ENCODE peak calls at places on chromosomes 12 and 14, in seven cellular contexts. X is PC-3, K is left lung, C is progenitor cell of endocrine pancreas, S is cardiac fibroblast, M is astrocyte of the spinal cord, A is kidney epithelial cell. E is an unnamed sample.

GRCh38 chr14:93150227-93151206 is 34.2 kb downstream of the MOAP1 start:
- DNase-seq in A (no peak), K (peak), X (peak), C (no peak), M (no peak), S (peak), E (no peak)

GRCh38 chr14:35643513-35643912 is 109.5 kb downstream of the INSM2 start:
- DNase-seq in A (no peak), M (no peak), X (no peak), K (no peak), S (no peak), C (no peak), E (no peak)

GRCh38 chr12:117680311-117680710 is 288.5 kb downstream of the KSR2 start:
- DNase-seq in C (no peak), X (peak), K (no peak), S (no peak), A (peak), M (peak), E (no peak)

GRCh38 chr12:47360771-47361388 is 281.1 kb upstream of the AMIGO2 start:
- DNase-seq in A (no peak), C (no peak), X (no peak), M (no peak), K (no peak), S (peak), E (no peak)

GRCh38 chr14:36659010-36659821 is 2.4 kb upstream of the PAX9 start:
- DNase-seq in M (no peak), C (no peak), K (no peak), X (peak), S (no peak), A (no peak), E (no peak)

GRCh38 chr12:81294325-81295190 is 216.7 kb downstream of the ACSS3 start:
- DNase-seq in X (peak), S (peak), M (no peak), K (no peak), A (no peak), C (no peak), E (no peak)

GRCh38 chr14:103624860-103625259 is 4.2 kb upstream of the KLC1 start:
- DNase-seq in A (peak), K (peak), C (no peak), X (peak), S (peak), M (peak), E (no peak)

GRCh38 chr12:83886479-83886878 is 1026.1 kb downstream of the SLC6A15 start:
- DNase-seq in X (no peak), S (no peak), C (no peak), A (no peak), M (no peak), K (no peak), E (no peak)

GRCh38 chr12:67522222-67522621 is 126.3 kb upstream of the DYRK2 start:
- DNase-seq in A (no peak), K (no peak), C (no peak), X (no peak), S (no peak), M (no peak), E (no peak)

GRCh38 chr12:89593873-89594272 is 68.0 kb upstream of the POC1B start:
- DNase-seq in M (no peak), A (no peak), K (no peak), C (no peak), S (no peak), X (no peak), E (no peak)

GRCh38 chr12:48489012-48489411 is 6.7 kb downstream of the C12orf54 start:
- DNase-seq in S (no peak), C (no peak), A (no peak), X (no peak), M (peak), K (no peak), E (no peak)

GRCh38 chr12:109572506-109572845 is 828 bp downstream of the MMAB start:
- DNase-seq in C (no peak), A (no peak), X (no peak), K (no peak), M (peak), S (no peak), E (no peak)

GRCh38 chr14:40368314-40368713 is 936.1 kb upstream of the FBXO33 start:
- DNase-seq in K (no peak), C (no peak), S (no peak), A (no peak), M (peak), X (peak), E (no peak)

GRCh38 chr12:64608901-64609542 is 1.3 kb upstream of the RASSF3 start:
- DNase-seq in X (peak), M (peak), C (no peak), A (no peak), K (no peak), S (peak), E (peak)

GRCh38 chr14:38208825-38209562 is 1.3 kb downstream of the SSTR1 start:
- DNase-seq in K (peak), C (peak), M (peak), S (peak), A (peak), X (no peak), E (no peak)

GRCh38 chr12:8564656-8565055 is 24.0 kb upstream of the CLEC4E start:
- DNase-seq in C (no peak), S (no peak), X (no peak), M (no peak), K (no peak), A (no peak), E (no peak)

DNA sequence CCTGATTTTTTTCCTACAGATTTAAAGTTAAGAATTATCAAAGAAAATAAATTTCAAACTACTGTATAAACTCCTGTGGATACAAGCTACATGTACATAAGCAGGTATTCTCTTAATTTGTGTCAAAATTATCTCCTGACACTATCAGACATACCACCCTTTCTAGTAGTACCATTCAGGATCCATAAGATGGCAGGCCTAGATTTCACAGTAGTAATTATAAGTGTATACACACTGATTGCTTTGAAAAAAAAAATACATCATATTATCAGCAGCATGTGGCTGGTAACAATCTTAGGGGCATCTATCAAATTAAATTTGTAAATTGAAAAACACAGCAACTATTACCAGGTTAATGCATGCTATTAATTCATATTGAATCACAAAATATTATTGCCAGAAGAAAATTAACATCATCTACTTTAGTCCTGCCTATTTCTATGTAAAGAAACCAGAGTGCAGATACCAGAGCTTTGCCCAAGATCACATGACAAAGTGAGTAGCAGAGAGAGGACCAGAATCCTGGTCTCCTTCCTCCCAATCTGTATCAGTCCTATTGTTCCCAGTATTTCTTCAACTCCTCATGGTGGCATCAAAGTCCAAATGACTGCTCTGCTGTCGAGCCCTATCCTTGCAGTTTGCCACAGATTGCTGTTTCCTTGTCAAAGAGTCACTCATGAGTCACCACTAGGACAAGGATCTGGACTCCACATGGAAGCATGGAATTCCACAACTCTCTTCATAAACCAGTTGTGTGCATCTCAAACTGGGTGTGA is 27.7 kb upstream of the CALM1 start:
- DNase-seq in A (no peak), X (peak), K (no peak), S (no peak), C (no peak), M (no peak), E (no peak)
- TF ChIP-seq CTCF in A (no peak), X (peak), K (no peak), S (no peak), C (no peak), M (no peak), E (peak)

GRCh38 chr12:50132505-50133135 is 20.6 kb downstream of the COX14 start:
- DNase-seq in X (peak), K (no peak), S (no peak), A (no peak), M (peak), C (no peak), E (no peak)
- TF ChIP-seq CTCF in X (peak), K (peak), S (peak), A (no peak), M (peak), C (peak), E (peak)

GRCh38 chr14:67532998-67533753 is at the start of gene PLEKHH1:
- DNase-seq in C (peak), X (peak), M (peak), K (peak), S (peak), A (no peak), E (no peak)
- TF ChIP-seq CTCF in C (peak), X (no peak), M (no peak), K (no peak), S (no peak), A (no peak), E (no peak)

GRCh38 chr14:23362200-23362599 is 2.8 kb downstream of the EFS start:
- DNase-seq in K (no peak), C (no peak), A (no peak), X (peak), S (peak), M (peak), E (no peak)
- TF ChIP-seq CTCF in K (no peak), C (no peak), A (peak), X (peak), S (no peak), M (peak), E (no peak)

DNA sequence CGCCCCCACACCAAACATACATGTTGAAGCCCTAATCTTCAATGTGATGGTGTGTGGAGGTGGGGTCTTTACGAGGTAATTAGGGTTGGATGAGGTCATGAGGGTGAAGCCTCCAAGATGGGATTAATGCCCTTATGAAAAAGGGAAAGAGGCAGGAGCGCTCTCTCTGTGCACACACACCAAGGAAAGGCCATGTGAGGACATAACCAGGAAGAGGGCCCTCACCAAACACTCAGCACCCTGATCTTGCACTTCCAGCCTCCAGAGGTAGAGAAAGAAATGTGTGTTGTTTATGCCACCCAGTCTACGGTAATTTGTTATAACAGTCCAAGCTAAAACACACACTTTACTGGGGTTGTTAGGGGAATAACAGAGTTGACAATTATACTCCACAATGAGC is 14.6 kb upstream of the PITPNM2 start:
- DNase-seq in X (no peak), A (no peak), C (no peak), M (no peak), K (no peak), S (no peak), E (no peak)
- TF ChIP-seq CTCF in X (no peak), A (no peak), C (no peak), M (no peak), K (no peak), S (no peak), E (no peak)

DNA sequence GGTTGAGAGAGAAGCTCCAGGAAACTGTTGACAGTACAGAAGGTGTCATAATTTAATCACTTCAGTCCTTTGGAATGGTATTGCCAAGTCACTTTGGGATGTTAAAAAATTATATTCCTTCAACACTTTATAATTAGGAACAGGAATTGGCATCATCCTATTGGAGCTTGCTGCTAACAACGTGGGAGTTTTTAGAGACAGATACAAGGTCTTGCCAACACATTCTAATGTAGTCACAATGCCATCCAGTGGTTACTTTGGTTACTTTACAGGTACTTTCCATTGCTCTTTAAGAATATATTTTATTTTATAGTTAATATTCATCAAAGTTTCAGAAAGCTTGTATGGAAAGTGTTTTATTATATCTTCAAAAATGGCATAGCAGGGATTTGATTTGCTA is 310.1 kb downstream of the SYT1 start:
- DNase-seq in M (peak), A (peak), K (no peak), X (peak), C (no peak), S (peak), E (no peak)
- TF ChIP-seq CTCF in M (peak), A (peak), K (peak), X (peak), C (peak), S (peak), E (no peak)

GRCh38 chr12:76952995-76953394 is 74.2 kb upstream of the CSRP2 start:
- DNase-seq in A (no peak), K (no peak), X (peak), M (no peak), C (no peak), S (no peak), E (no peak)
- TF ChIP-seq CTCF in A (no peak), K (no peak), X (peak), M (no peak), C (no peak), S (no peak), E (no peak)